ENCODE peak calls at places on chromosome 1, in five cellular contexts. One of them, this sample, is unnamed.

GRCh38 chr1:5386371-5386770 is 605.9 kb downstream of the NPHP4 start:
- DNase-seq in GM06990: no peak
- DNase-seq in HFFc6: no peak
- DNase-seq in EL: no peak
- DNase-seq in NCI-H1930: no peak
- DNase-seq in this sample: no peak

GRCh38 chr1:41639332-41639936 is 155.0 kb upstream of the EDN2 start:
- DNase-seq in GM06990: no peak
- DNase-seq in HFFc6: peak
- DNase-seq in EL: peak
- DNase-seq in NCI-H1930: no peak
- DNase-seq in this sample: peak

GRCh38 chr1:245657371-245657770 is 502.6 kb downstream of the KIF26B start:
- DNase-seq in GM06990: no peak
- DNase-seq in HFFc6: no peak
- DNase-seq in EL: no peak
- DNase-seq in NCI-H1930: no peak
- DNase-seq in this sample: no peak

GRCh38 chr1:183052861-183053260 is 29.6 kb downstream of the LAMC1 start:
- DNase-seq in GM06990: no peak
- DNase-seq in HFFc6: no peak
- DNase-seq in EL: no peak
- DNase-seq in NCI-H1930: no peak
- DNase-seq in this sample: no peak

GRCh38 chr1:40820911-40821693 is 37.5 kb downstream of the KCNQ4 start:
- DNase-seq in GM06990: no peak
- DNase-seq in HFFc6: no peak
- DNase-seq in EL: no peak
- DNase-seq in NCI-H1930: no peak
- DNase-seq in this sample: no peak

GRCh38 chr1:12697406-12697805 is 18.5 kb upstream of the AADACL3 start:
- DNase-seq in GM06990: no peak
- DNase-seq in HFFc6: no peak
- DNase-seq in EL: peak
- DNase-seq in NCI-H1930: no peak
- DNase-seq in this sample: no peak

GRCh38 chr1:38576241-38576640 is 283.3 kb downstream of the RRAGC start:
- DNase-seq in GM06990: no peak
- DNase-seq in HFFc6: no peak
- DNase-seq in EL: no peak
- DNase-seq in NCI-H1930: no peak
- DNase-seq in this sample: no peak

GRCh38 chr1:246291141-246291540 is 215.9 kb downstream of the SMYD3 start:
- DNase-seq in GM06990: no peak
- DNase-seq in HFFc6: no peak
- DNase-seq in EL: no peak
- DNase-seq in NCI-H1930: no peak
- DNase-seq in this sample: no peak

GRCh38 chr1:237677979-237678378 is 212.7 kb downstream of the ZP4 start:
- DNase-seq in GM06990: no peak
- DNase-seq in HFFc6: peak
- DNase-seq in EL: peak
- DNase-seq in NCI-H1930: no peak
- DNase-seq in this sample: no peak

GRCh38 chr1:90504509-90504908 is 212.6 kb downstream of the BARHL2 start:
- DNase-seq in GM06990: no peak
- DNase-seq in HFFc6: no peak
- DNase-seq in EL: no peak
- DNase-seq in NCI-H1930: no peak
- DNase-seq in this sample: no peak

GRCh38 chr1:21703318-21703963 is 34.3 kb upstream of the RAP1GAP start:
- DNase-seq in GM06990: no peak
- DNase-seq in HFFc6: peak
- DNase-seq in EL: peak
- DNase-seq in NCI-H1930: peak
- DNase-seq in this sample: no peak

GRCh38 chr1:151816548-151816947 is 11.3 kb upstream of the LINGO4 start:
- DNase-seq in GM06990: no peak
- DNase-seq in HFFc6: no peak
- DNase-seq in EL: no peak
- DNase-seq in NCI-H1930: no peak
- DNase-seq in this sample: no peak

GRCh38 chr1:6859415-6860343 is 74.4 kb downstream of the CAMTA1 start:
- DNase-seq in GM06990: no peak
- DNase-seq in HFFc6: peak
- DNase-seq in EL: peak
- DNase-seq in NCI-H1930: no peak
- DNase-seq in this sample: no peak

GRCh38 chr1:228141871-228142615 is 2.0 kb downstream of the GUK1 start:
- DNase-seq in GM06990: peak
- DNase-seq in HFFc6: no peak
- DNase-seq in EL: no peak
- DNase-seq in NCI-H1930: no peak
- DNase-seq in this sample: peak

GRCh38 chr1:7948950-7949349 is 8.3 kb upstream of the TNFRSF9 start:
- DNase-seq in GM06990: no peak
- DNase-seq in HFFc6: peak
- DNase-seq in EL: peak
- DNase-seq in NCI-H1930: no peak
- DNase-seq in this sample: no peak

GRCh38 chr1:90839323-90839722 is 122.2 kb upstream of the BARHL2 start:
- DNase-seq in GM06990: no peak
- DNase-seq in HFFc6: no peak
- DNase-seq in EL: no peak
- DNase-seq in NCI-H1930: no peak
- DNase-seq in this sample: no peak

GRCh38 chr1:192559115-192560006 is 16.2 kb upstream of the RGS1 start:
- DNase-seq in GM06990: peak
- DNase-seq in HFFc6: peak
- DNase-seq in EL: peak
- DNase-seq in NCI-H1930: no peak
- DNase-seq in this sample: no peak

GRCh38 chr1:236338096-236338495 is 56.0 kb upstream of the EDARADD start:
- DNase-seq in GM06990: no peak
- DNase-seq in HFFc6: peak
- DNase-seq in EL: peak
- DNase-seq in NCI-H1930: no peak
- DNase-seq in this sample: no peak

GRCh38 chr1:41009466-41009865 is 12.1 kb downstream of the SLFNL1 start:
- DNase-seq in GM06990: no peak
- DNase-seq in HFFc6: no peak
- DNase-seq in EL: no peak
- DNase-seq in NCI-H1930: no peak
- DNase-seq in this sample: no peak

GRCh38 chr1:39266269-39266668 is 61.8 kb downstream of the MACF1 start:
- DNase-seq in GM06990: no peak
- DNase-seq in HFFc6: no peak
- DNase-seq in EL: peak
- DNase-seq in NCI-H1930: no peak
- DNase-seq in this sample: no peak

GRCh38 chr1:16158993-16159831 is 3.3 kb upstream of the EPHA2 start:
- DNase-seq in GM06990: no peak
- DNase-seq in HFFc6: no peak
- DNase-seq in EL: no peak
- DNase-seq in NCI-H1930: no peak
- DNase-seq in this sample: no peak

GRCh38 chr1:182299728-182300581 is 91.6 kb downstream of the GLUL start:
- DNase-seq in GM06990: no peak
- DNase-seq in HFFc6: no peak
- DNase-seq in EL: peak
- DNase-seq in NCI-H1930: no peak
- DNase-seq in this sample: no peak

GRCh38 chr1:185401019-185401418 is 84.0 kb upstream of the IVNS1ABP start:
- DNase-seq in GM06990: no peak
- DNase-seq in HFFc6: no peak
- DNase-seq in EL: peak
- DNase-seq in NCI-H1930: no peak
- DNase-seq in this sample: no peak

GRCh38 chr1:115771847-115772457 is 3.4 kb upstream of the CASQ2 start:
- DNase-seq in GM06990: peak
- DNase-seq in HFFc6: peak
- DNase-seq in EL: peak
- DNase-seq in NCI-H1930: peak
- DNase-seq in this sample: peak

GRCh38 chr1:6646499-6647148 is 22.0 kb downstream of the THAP3 start:
- DNase-seq in GM06990: no peak
- DNase-seq in HFFc6: peak
- DNase-seq in EL: peak
- DNase-seq in NCI-H1930: no peak
- DNase-seq in this sample: peak

GRCh38 chr1:173353346-173353745 is 123.8 kb upstream of the PRDX6 start:
- DNase-seq in GM06990: no peak
- DNase-seq in HFFc6: no peak
- DNase-seq in EL: no peak
- DNase-seq in NCI-H1930: no peak
- DNase-seq in this sample: no peak

GRCh38 chr1:43622471-43622870 is 27.5 kb upstream of the KDM4A start:
- DNase-seq in GM06990: no peak
- DNase-seq in HFFc6: no peak
- DNase-seq in EL: no peak
- DNase-seq in NCI-H1930: no peak
- DNase-seq in this sample: no peak

GRCh38 chr1:16076003-16076870 is 2.8 kb upstream of the FAM131C start:
- DNase-seq in GM06990: no peak
- DNase-seq in HFFc6: peak
- DNase-seq in EL: peak
- DNase-seq in NCI-H1930: no peak
- DNase-seq in this sample: no peak

GRCh38 chr1:6220236-6220635 is 14.3 kb downstream of the RNF207 start:
- DNase-seq in GM06990: no peak
- DNase-seq in HFFc6: no peak
- DNase-seq in EL: no peak
- DNase-seq in NCI-H1930: no peak
- DNase-seq in this sample: no peak

GRCh38 chr1:7233646-7234470 is 448.6 kb downstream of the CAMTA1 start:
- DNase-seq in GM06990: no peak
- DNase-seq in HFFc6: no peak
- DNase-seq in EL: no peak
- DNase-seq in NCI-H1930: no peak
- DNase-seq in this sample: no peak

GRCh38 chr1:20587639-20588017 is 1.3 kb upstream of the CDA start:
- DNase-seq in GM06990: no peak
- DNase-seq in HFFc6: peak
- DNase-seq in EL: peak
- DNase-seq in NCI-H1930: no peak
- DNase-seq in this sample: no peak

GRCh38 chr1:235401251-235401650 is 34.0 kb downstream of the TBCE start:
- DNase-seq in GM06990: no peak
- DNase-seq in HFFc6: peak
- DNase-seq in EL: peak
- DNase-seq in NCI-H1930: no peak
- DNase-seq in this sample: no peak

GRCh38 chr1:62712625-62713243 is 24.5 kb upstream of the DOCK7 start:
- DNase-seq in GM06990: no peak
- DNase-seq in HFFc6: no peak
- DNase-seq in EL: no peak
- DNase-seq in NCI-H1930: no peak
- DNase-seq in this sample: no peak

GRCh38 chr1:161933592-161934277 is 89.9 kb downstream of the OLFML2B start:
- DNase-seq in GM06990: no peak
- DNase-seq in HFFc6: no peak
- DNase-seq in EL: no peak
- DNase-seq in NCI-H1930: no peak
- DNase-seq in this sample: no peak